ENCODE peak calls at places on chromosomes 7 and 10, in eight cellular contexts. One of them, this sample, is unnamed.
A peak's percentile ranks its signal among the peaks of the same experiment; 100 is the strongest.

GRCh38 chr7:52920977-52921376 is 114.5 kb upstream of the POM121L12 start:
- DNase-seq in RWPE2: no peak
- DNase-seq in thoracic aorta: no peak
- DNase-seq in right atrium auricular region: no peak
- DNase-seq in pancreas: no peak
- DNase-seq in left ventricle myocardium inferior: no peak
- DNase-seq in esophagus muscularis mucosa: no peak
- DNase-seq in kidney epithelial cell: no peak
- DNase-seq in this sample: no peak

GRCh38 chr10:71366710-71367109 is 30.0 kb upstream of the CDH23 start:
- DNase-seq in RWPE2: no peak
- DNase-seq in thoracic aorta: no peak
- DNase-seq in right atrium auricular region: no peak
- DNase-seq in pancreas: no peak
- DNase-seq in left ventricle myocardium inferior: no peak
- DNase-seq in esophagus muscularis mucosa: no peak
- DNase-seq in kidney epithelial cell: no peak
- DNase-seq in this sample: no peak

GRCh38 chr7:95993420-95993819 is 221.1 kb downstream of the DYNC1I1 start:
- DNase-seq in RWPE2: no peak
- DNase-seq in thoracic aorta: no peak
- DNase-seq in right atrium auricular region: no peak
- DNase-seq in pancreas: no peak
- DNase-seq in left ventricle myocardium inferior: no peak
- DNase-seq in esophagus muscularis mucosa: no peak
- DNase-seq in kidney epithelial cell: no peak
- DNase-seq in this sample: no peak

GRCh38 chr7:29564455-29565185 is 985 bp downstream of the PRR15 start:
- DNase-seq in RWPE2: peak; percentile 72
- DNase-seq in thoracic aorta: no peak
- DNase-seq in right atrium auricular region: peak; percentile 71
- DNase-seq in pancreas: peak; percentile 83
- DNase-seq in left ventricle myocardium inferior: peak; percentile 48
- DNase-seq in esophagus muscularis mucosa: no peak
- DNase-seq in kidney epithelial cell: no peak
- DNase-seq in this sample: peak; percentile 32

GRCh38 chr7:106278695-106279094 is 6.1 kb downstream of the NAMPT start:
- DNase-seq in RWPE2: no peak
- DNase-seq in thoracic aorta: no peak
- DNase-seq in right atrium auricular region: no peak
- DNase-seq in pancreas: no peak
- DNase-seq in left ventricle myocardium inferior: no peak
- DNase-seq in esophagus muscularis mucosa: no peak
- DNase-seq in kidney epithelial cell: no peak
- DNase-seq in this sample: no peak

GRCh38 chr7:34081931-34082330 is 176.6 kb downstream of the BMPER start:
- DNase-seq in RWPE2: no peak
- DNase-seq in thoracic aorta: no peak
- DNase-seq in right atrium auricular region: no peak
- DNase-seq in pancreas: no peak
- DNase-seq in left ventricle myocardium inferior: no peak
- DNase-seq in esophagus muscularis mucosa: no peak
- DNase-seq in kidney epithelial cell: no peak
- DNase-seq in this sample: no peak

GRCh38 chr7:111756687-111757178 is 194.4 kb upstream of the IMMP2L start:
- DNase-seq in RWPE2: no peak
- DNase-seq in thoracic aorta: no peak
- DNase-seq in right atrium auricular region: peak; percentile 75
- DNase-seq in pancreas: no peak
- DNase-seq in left ventricle myocardium inferior: peak; percentile 73
- DNase-seq in esophagus muscularis mucosa: no peak
- DNase-seq in kidney epithelial cell: no peak
- DNase-seq in this sample: peak; percentile 38

GRCh38 chr10:8060010-8060703 is 5.7 kb downstream of the GATA3 start:
- DNase-seq in RWPE2: no peak
- DNase-seq in thoracic aorta: no peak
- DNase-seq in right atrium auricular region: no peak
- DNase-seq in pancreas: no peak
- DNase-seq in left ventricle myocardium inferior: no peak
- DNase-seq in esophagus muscularis mucosa: no peak
- DNase-seq in kidney epithelial cell: no peak
- DNase-seq in this sample: no peak

GRCh38 chr7:99616359-99617186 is at the start of gene ZSCAN25:
- DNase-seq in RWPE2: peak; percentile 84
- DNase-seq in thoracic aorta: peak; percentile 48
- DNase-seq in right atrium auricular region: peak; percentile 87
- DNase-seq in pancreas: peak; percentile 85
- DNase-seq in left ventricle myocardium inferior: peak; percentile 88
- DNase-seq in esophagus muscularis mucosa: peak; percentile 97
- DNase-seq in kidney epithelial cell: peak; percentile 76
- DNase-seq in this sample: peak; percentile 91

GRCh38 chr7:23299770-23300300 is 696 bp downstream of the MALSU1 start:
- DNase-seq in RWPE2: no peak
- DNase-seq in thoracic aorta: no peak
- DNase-seq in right atrium auricular region: no peak
- DNase-seq in pancreas: no peak
- DNase-seq in left ventricle myocardium inferior: no peak
- DNase-seq in esophagus muscularis mucosa: no peak
- DNase-seq in kidney epithelial cell: no peak
- DNase-seq in this sample: no peak

GRCh38 chr7:48337012-48337621 is 165.9 kb downstream of the ABCA13 start:
- DNase-seq in RWPE2: no peak
- DNase-seq in thoracic aorta: no peak
- DNase-seq in right atrium auricular region: no peak
- DNase-seq in pancreas: no peak
- DNase-seq in left ventricle myocardium inferior: no peak
- DNase-seq in esophagus muscularis mucosa: no peak
- DNase-seq in kidney epithelial cell: no peak
- DNase-seq in this sample: no peak

GRCh38 chr7:10022957-10023356 is 950.7 kb upstream of the PHF14 start:
- DNase-seq in RWPE2: no peak
- DNase-seq in thoracic aorta: no peak
- DNase-seq in right atrium auricular region: no peak
- DNase-seq in pancreas: no peak
- DNase-seq in left ventricle myocardium inferior: no peak
- DNase-seq in esophagus muscularis mucosa: no peak
- DNase-seq in kidney epithelial cell: peak; percentile 5
- DNase-seq in this sample: peak; percentile 11

GRCh38 chr7:26675143-26675887 is 189.1 kb downstream of the SKAP2 start:
- DNase-seq in RWPE2: no peak
- DNase-seq in thoracic aorta: no peak
- DNase-seq in right atrium auricular region: no peak
- DNase-seq in pancreas: no peak
- DNase-seq in left ventricle myocardium inferior: no peak
- DNase-seq in esophagus muscularis mucosa: no peak
- DNase-seq in kidney epithelial cell: no peak
- DNase-seq in this sample: no peak

GRCh38 chr7:4188646-4189045 is 493.4 kb upstream of the FOXK1 start:
- DNase-seq in RWPE2: no peak
- DNase-seq in thoracic aorta: no peak
- DNase-seq in right atrium auricular region: no peak
- DNase-seq in pancreas: no peak
- DNase-seq in left ventricle myocardium inferior: no peak
- DNase-seq in esophagus muscularis mucosa: no peak
- DNase-seq in kidney epithelial cell: no peak
- DNase-seq in this sample: no peak

GRCh38 chr7:4191525-4191924 is 490.6 kb upstream of the FOXK1 start:
- DNase-seq in RWPE2: no peak
- DNase-seq in thoracic aorta: no peak
- DNase-seq in right atrium auricular region: no peak
- DNase-seq in pancreas: no peak
- DNase-seq in left ventricle myocardium inferior: no peak
- DNase-seq in esophagus muscularis mucosa: no peak
- DNase-seq in kidney epithelial cell: no peak
- DNase-seq in this sample: no peak

GRCh38 chr7:4190021-4190981 is 491.8 kb upstream of the FOXK1 start:
- DNase-seq in RWPE2: no peak
- DNase-seq in thoracic aorta: no peak
- DNase-seq in right atrium auricular region: no peak
- DNase-seq in pancreas: no peak
- DNase-seq in left ventricle myocardium inferior: no peak
- DNase-seq in esophagus muscularis mucosa: no peak
- DNase-seq in kidney epithelial cell: no peak
- DNase-seq in this sample: no peak

GRCh38 chr7:4189151-4189570 is 492.9 kb upstream of the FOXK1 start:
- DNase-seq in RWPE2: peak; percentile 84
- DNase-seq in thoracic aorta: peak; percentile 68
- DNase-seq in right atrium auricular region: peak; percentile 67
- DNase-seq in pancreas: peak; percentile 87
- DNase-seq in left ventricle myocardium inferior: peak; percentile 82
- DNase-seq in esophagus muscularis mucosa: no peak
- DNase-seq in kidney epithelial cell: peak; percentile 26
- DNase-seq in this sample: peak; percentile 75

DNA sequence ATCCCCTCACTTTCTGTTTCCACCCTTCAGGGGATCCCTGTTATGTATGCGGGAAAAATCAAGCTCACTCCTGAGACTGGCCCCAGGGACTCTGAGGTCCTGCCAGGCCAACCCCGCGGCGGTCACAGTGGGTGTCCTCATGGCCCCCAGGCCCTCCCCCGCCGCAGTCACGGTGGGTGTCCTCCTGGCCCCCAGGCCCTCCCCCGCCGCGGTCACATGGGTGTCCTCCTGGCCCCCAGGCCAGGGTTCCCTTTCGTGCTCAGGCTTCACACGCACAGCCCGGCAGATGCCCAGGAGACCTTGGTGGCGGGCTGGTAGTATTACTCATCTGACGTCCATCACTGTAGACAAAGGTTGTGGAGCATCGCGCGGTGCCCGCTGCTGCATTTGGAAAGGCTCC is 491.0 kb upstream of the FOXK1 start:
- DNase-seq in RWPE2: no peak
- DNase-seq in thoracic aorta: no peak
- DNase-seq in right atrium auricular region: no peak
- DNase-seq in pancreas: no peak
- DNase-seq in left ventricle myocardium inferior: no peak
- DNase-seq in esophagus muscularis mucosa: no peak
- DNase-seq in kidney epithelial cell: no peak
- DNase-seq in this sample: no peak
- H3K4me3 ChIP-seq in RWPE2: no peak overlapping the region
- H3K4me3 ChIP-seq in thoracic aorta: no peak overlapping the region
- H3K4me3 ChIP-seq in right atrium auricular region: no peak overlapping the region
- H3K4me3 ChIP-seq in pancreas: no peak overlapping the region
- H3K4me3 ChIP-seq in left ventricle myocardium inferior: no peak overlapping the region
- H3K4me3 ChIP-seq in esophagus muscularis mucosa: no peak overlapping the region
- H3K4me3 ChIP-seq in kidney epithelial cell: no peak overlapping the region
- H3K4me3 ChIP-seq in this sample: no peak overlapping the region

DNA sequence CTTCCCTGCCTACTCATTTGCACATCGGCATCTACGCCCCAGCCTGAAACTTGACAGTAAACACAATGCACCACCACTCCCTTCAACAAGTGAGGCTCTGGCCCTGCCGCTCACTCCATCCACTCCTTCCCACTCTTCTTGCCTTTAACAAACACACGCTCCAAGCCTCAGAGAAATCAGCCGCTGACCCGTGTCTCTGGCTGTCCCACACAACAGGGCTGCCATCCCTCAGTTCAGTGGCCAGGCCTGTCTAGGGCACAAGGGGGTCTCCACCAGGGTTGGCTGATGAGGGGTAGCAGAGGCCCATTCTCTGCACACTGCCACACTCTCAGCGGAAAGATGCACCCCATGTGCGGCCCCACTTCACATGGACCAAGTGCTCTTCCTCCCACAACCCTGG is 54.5 kb downstream of the CTBP2 start:
- DNase-seq in RWPE2: no peak
- DNase-seq in thoracic aorta: no peak
- DNase-seq in right atrium auricular region: no peak
- DNase-seq in pancreas: peak; percentile 33
- DNase-seq in left ventricle myocardium inferior: no peak
- DNase-seq in esophagus muscularis mucosa: no peak
- DNase-seq in kidney epithelial cell: no peak
- DNase-seq in this sample: no peak
- H3K4me3 ChIP-seq in RWPE2: no peak overlapping the region
- H3K4me3 ChIP-seq in thoracic aorta: no peak overlapping the region
- H3K4me3 ChIP-seq in right atrium auricular region: no peak overlapping the region
- H3K4me3 ChIP-seq in pancreas: no peak overlapping the region
- H3K4me3 ChIP-seq in left ventricle myocardium inferior: no peak overlapping the region
- H3K4me3 ChIP-seq in esophagus muscularis mucosa: no peak overlapping the region
- H3K4me3 ChIP-seq in kidney epithelial cell: no peak overlapping the region
- H3K4me3 ChIP-seq in this sample: no peak overlapping the region

GRCh38 chr7:24501452-24502134 is 71.7 kb upstream of the PALS2 start:
- DNase-seq in RWPE2: no peak
- DNase-seq in thoracic aorta: no peak
- DNase-seq in right atrium auricular region: no peak
- DNase-seq in pancreas: no peak
- DNase-seq in left ventricle myocardium inferior: no peak
- DNase-seq in esophagus muscularis mucosa: no peak
- DNase-seq in kidney epithelial cell: no peak
- DNase-seq in this sample: no peak
- H3K4me3 ChIP-seq in RWPE2: no peak overlapping the region
- H3K4me3 ChIP-seq in thoracic aorta: peak overlapping the region; percentile 8
- H3K4me3 ChIP-seq in right atrium auricular region: no peak overlapping the region
- H3K4me3 ChIP-seq in pancreas: no peak overlapping the region
- H3K4me3 ChIP-seq in left ventricle myocardium inferior: no peak overlapping the region
- H3K4me3 ChIP-seq in esophagus muscularis mucosa: no peak overlapping the region
- H3K4me3 ChIP-seq in kidney epithelial cell: no peak overlapping the region
- H3K4me3 ChIP-seq in this sample: no peak overlapping the region

DNA sequence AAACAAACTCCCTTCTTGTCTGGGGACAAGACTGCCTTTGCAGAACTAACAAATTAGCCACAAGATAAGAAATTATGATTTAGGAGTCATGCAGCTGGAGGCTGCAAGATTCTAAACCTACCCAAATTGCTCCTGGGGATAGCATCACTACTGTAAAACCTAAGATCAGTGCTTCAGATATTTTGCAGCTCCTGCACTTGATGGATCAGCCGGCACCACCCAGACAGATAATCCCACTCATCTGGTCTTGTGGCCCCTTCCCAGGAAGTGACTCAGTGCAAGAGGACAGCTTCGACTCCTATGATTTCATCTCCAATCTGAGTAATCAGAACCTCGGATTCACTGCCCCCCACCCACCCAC is 181.9 kb downstream of the AKR1D1 start:
- DNase-seq in RWPE2: no peak
- DNase-seq in thoracic aorta: no peak
- DNase-seq in right atrium auricular region: no peak
- DNase-seq in pancreas: no peak
- DNase-seq in left ventricle myocardium inferior: no peak
- DNase-seq in esophagus muscularis mucosa: no peak
- DNase-seq in kidney epithelial cell: no peak
- DNase-seq in this sample: no peak
- H3K4me3 ChIP-seq in RWPE2: no peak overlapping the region
- H3K4me3 ChIP-seq in thoracic aorta: no peak overlapping the region
- H3K4me3 ChIP-seq in right atrium auricular region: no peak overlapping the region
- H3K4me3 ChIP-seq in pancreas: no peak overlapping the region
- H3K4me3 ChIP-seq in left ventricle myocardium inferior: no peak overlapping the region
- H3K4me3 ChIP-seq in esophagus muscularis mucosa: no peak overlapping the region
- H3K4me3 ChIP-seq in kidney epithelial cell: no peak overlapping the region
- H3K4me3 ChIP-seq in this sample: no peak overlapping the region

GRCh38 chr7:51356849-51357516 is 40.4 kb upstream of the COBL start:
- DNase-seq in RWPE2: no peak
- DNase-seq in thoracic aorta: no peak
- DNase-seq in right atrium auricular region: no peak
- DNase-seq in pancreas: no peak
- DNase-seq in left ventricle myocardium inferior: no peak
- DNase-seq in esophagus muscularis mucosa: no peak
- DNase-seq in kidney epithelial cell: no peak
- DNase-seq in this sample: no peak
- H3K4me3 ChIP-seq in RWPE2: no peak overlapping the region
- H3K4me3 ChIP-seq in thoracic aorta: no peak overlapping the region
- H3K4me3 ChIP-seq in right atrium auricular region: no peak overlapping the region
- H3K4me3 ChIP-seq in pancreas: no peak overlapping the region
- H3K4me3 ChIP-seq in left ventricle myocardium inferior: no peak overlapping the region
- H3K4me3 ChIP-seq in esophagus muscularis mucosa: no peak overlapping the region
- H3K4me3 ChIP-seq in kidney epithelial cell: no peak overlapping the region
- H3K4me3 ChIP-seq in this sample: no peak overlapping the region

This sample was measured in heart right ventricle.